ENCODE peak calls at places on chromosomes 2 and 18, in six cellular contexts. A, D, K, Q, V and J are unnamed samples.

GRCh38 chr2:171409436-171409971 is 24.3 kb downstream of the METTL8 start:
- DNase-seq in A (no peak), D (no peak), K (no peak), Q (no peak), V (peak), J (no peak)

GRCh38 chr2:127683766-127684165 is 8.4 kb upstream of the LIMS2 start:
- DNase-seq in A (no peak), D (no peak), K (no peak), Q (peak), V (no peak), J (no peak)

GRCh38 chr2:128026422-128027277 is 1.2 kb downstream of the SAP130 start:
- DNase-seq in A (no peak), D (peak), K (no peak), Q (peak), V (peak), J (no peak)

GRCh38 chr2:120013569-120014223 is 819 bp downstream of the EPB41L5 start:
- DNase-seq in A (peak), D (no peak), K (no peak), Q (no peak), V (no peak), J (no peak)

GRCh38 chr2:105439130-105439529 is 40.3 kb upstream of the FHL2 start:
- DNase-seq in A (no peak), D (no peak), K (no peak), Q (peak), V (no peak), J (no peak)

GRCh38 chr2:172350844-172351480 is 76.4 kb upstream of the ITGA6 start:
- DNase-seq in A (no peak), D (no peak), K (peak), Q (no peak), V (no peak), J (no peak)

GRCh38 chr2:23312996-23313606 is 71.9 kb upstream of the KLHL29 start:
- DNase-seq in A (peak), D (peak), K (peak), Q (no peak), V (no peak), J (peak)

GRCh38 chr2:41182961-41183360 is 731.1 kb upstream of the SLC8A1 start:
- DNase-seq in A (no peak), D (no peak), K (no peak), Q (no peak), V (no peak), J (no peak)

GRCh38 chr2:177246000-177246399 is 18.5 kb downstream of the NFE2L2 start:
- DNase-seq in A (no peak), D (no peak), K (no peak), Q (no peak), V (no peak), J (no peak)

GRCh38 chr2:234419726-234420125 is 77.2 kb downstream of the ARL4C start:
- DNase-seq in A (no peak), D (no peak), K (no peak), Q (no peak), V (no peak), J (no peak)

GRCh38 chr2:47241715-47242114 is 86.6 kb upstream of the STPG4 start:
- DNase-seq in A (no peak), D (no peak), K (no peak), Q (no peak), V (no peak), J (no peak)

GRCh38 chr2:138327967-138328366 is 173.6 kb upstream of the SPOPL start:
- DNase-seq in A (no peak), D (no peak), K (no peak), Q (no peak), V (no peak), J (no peak)

GRCh38 chr2:239589855-239590254 is 189.0 kb upstream of the HDAC4 start:
- DNase-seq in A (no peak), D (no peak), K (no peak), Q (no peak), V (no peak), J (no peak)

GRCh38 chr2:33212151-33212550 is 264.3 kb upstream of the RASGRP3 start:
- DNase-seq in A (no peak), D (no peak), K (no peak), Q (peak), V (peak), J (no peak)

GRCh38 chr2:161146209-161146775 is 13.9 kb upstream of the TANK start:
- DNase-seq in A (no peak), D (no peak), K (no peak), Q (no peak), V (no peak), J (no peak)

GRCh38 chr2:28442328-28442727 is 49.7 kb downstream of the FOSL2 start:
- DNase-seq in A (no peak), D (no peak), K (no peak), Q (no peak), V (no peak), J (no peak)

GRCh38 chr18:68102117-68102516 is 585.6 kb upstream of the DSEL start:
- DNase-seq in A (no peak), D (no peak), K (no peak), Q (no peak), V (no peak), J (no peak)

GRCh38 chr2:197273485-197273884 is 37.1 kb downstream of the ANKRD44 start:
- DNase-seq in A (no peak), D (no peak), K (no peak), Q (peak), V (no peak), J (no peak)

GRCh38 chr2:206212673-206213513 is 53.2 kb downstream of the EEF1B2 start:
- DNase-seq in A (no peak), D (no peak), K (no peak), Q (peak), V (peak), J (no peak)

GRCh38 chr2:23622466-23622865 is 237.5 kb downstream of the KLHL29 start:
- DNase-seq in A (no peak), D (no peak), K (no peak), Q (no peak), V (no peak), J (no peak)

GRCh38 chr2:134337617-134338016 is 83.7 kb downstream of the MGAT5 start:
- DNase-seq in A (no peak), D (no peak), K (no peak), Q (no peak), V (no peak), J (no peak)

GRCh38 chr2:17894551-17894950 is 16.1 kb downstream of the KCNS3 start:
- DNase-seq in A (no peak), D (no peak), K (no peak), Q (no peak), V (no peak), J (no peak)

GRCh38 chr2:133977385-133977784 is 276.5 kb upstream of the MGAT5 start:
- DNase-seq in A (no peak), D (no peak), K (peak), Q (no peak), V (no peak), J (no peak)

GRCh38 chr18:3395466-3395865 is 54.5 kb upstream of the TGIF1 start:
- DNase-seq in A (no peak), D (no peak), K (no peak), Q (no peak), V (no peak), J (no peak)

GRCh38 chr2:239251971-239252370 is 148.8 kb downstream of the HDAC4 start:
- DNase-seq in A (no peak), D (no peak), K (no peak), Q (no peak), V (no peak), J (no peak)

GRCh38 chr18:26961805-26962204 is 96.3 kb upstream of the AQP4 start:
- DNase-seq in A (no peak), D (no peak), K (no peak), Q (no peak), V (no peak), J (no peak)

GRCh38 chr18:26965206-26965605 is 99.7 kb upstream of the AQP4 start:
- DNase-seq in A (no peak), D (no peak), K (no peak), Q (no peak), V (no peak), J (no peak)

GRCh38 chr18:26960901-26961300 is 95.4 kb upstream of the AQP4 start:
- DNase-seq in A (no peak), D (no peak), K (no peak), Q (no peak), V (no peak), J (no peak)

GRCh38 chr18:26963292-26963691 is 97.8 kb upstream of the AQP4 start:
- DNase-seq in A (no peak), D (no peak), K (peak), Q (no peak), V (peak), J (no peak)
- TF ChIP-seq CTCF in A (no peak), D (no peak), K (peak), Q (peak), V (peak), J (no peak)

GRCh38 chr2:217258170-217258569 is 398.3 kb upstream of the TNP1 start:
- DNase-seq in A (no peak), D (no peak), K (no peak), Q (no peak), V (no peak), J (no peak)

GRCh38 chr2:217261452-217261851 is 401.6 kb upstream of the TNP1 start:
- DNase-seq in A (no peak), D (no peak), K (no peak), Q (peak), V (no peak), J (no peak)

GRCh38 chr2:217260441-217261080 is 400.7 kb upstream of the TNP1 start:
- DNase-seq in A (no peak), D (no peak), K (no peak), Q (peak), V (no peak), J (no peak)

GRCh38 chr2:217263796-217264195 is 403.9 kb upstream of the TNP1 start:
- DNase-seq in A (no peak), D (no peak), K (no peak), Q (no peak), V (no peak), J (no peak)

GRCh38 chr2:217262916-217263315 is 403.1 kb upstream of the TNP1 start:
- DNase-seq in A (no peak), D (no peak), K (no peak), Q (peak), V (no peak), J (no peak)
- TF ChIP-seq CTCF in A (no peak), D (no peak), K (no peak), Q (no peak), V (no peak), J (no peak)

GRCh38 chr2:217370391-217370790 is 510.5 kb upstream of the TNP1 start:
- DNase-seq in A (peak), D (no peak), K (peak), Q (peak), V (peak), J (no peak)
- TF ChIP-seq CTCF in A (no peak), D (no peak), K (no peak), Q (no peak), V (no peak), J (no peak)

DNA sequence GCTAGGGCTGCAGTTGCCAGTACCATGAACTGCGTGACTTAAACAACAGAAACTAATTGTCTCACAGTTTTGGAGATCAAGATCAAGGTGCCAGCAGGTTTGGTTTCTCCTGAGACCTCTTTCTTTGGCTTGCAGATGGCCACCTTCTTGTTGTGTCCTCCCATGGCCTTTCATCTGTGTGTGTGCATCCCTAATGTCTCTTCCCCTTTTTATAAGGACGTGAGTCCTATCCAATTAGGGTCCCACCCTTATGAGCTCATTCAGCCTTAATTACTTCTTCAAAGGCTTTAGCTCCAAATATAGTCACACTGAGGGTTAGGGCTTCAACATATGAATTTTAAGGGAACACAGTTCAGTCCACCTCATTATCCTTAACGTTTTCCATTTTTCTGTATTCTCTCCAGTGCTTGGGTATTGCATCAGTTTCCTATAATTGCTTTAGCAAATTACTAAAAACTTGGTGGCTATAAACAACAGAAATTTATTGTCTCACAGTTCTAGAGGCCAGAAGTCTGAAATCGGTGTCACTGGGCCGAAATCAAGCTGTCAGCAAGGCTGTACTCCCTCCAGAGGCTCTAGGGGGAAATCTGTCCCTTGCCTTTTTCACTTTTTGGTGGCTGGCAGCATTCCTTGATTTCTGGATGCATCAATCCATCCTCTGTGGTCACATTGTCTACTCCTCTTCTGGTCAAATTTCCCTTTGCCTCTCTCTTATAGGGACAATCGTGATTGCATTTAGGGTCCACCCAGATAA is 34.1 kb downstream of the CDC42EP3 start:
- DNase-seq in A (no peak), D (no peak), K (peak), Q (no peak), V (no peak), J (no peak)
- TF ChIP-seq CTCF in A (no peak), D (no peak), K (no peak), Q (peak), V (no peak), J (no peak)

DNA sequence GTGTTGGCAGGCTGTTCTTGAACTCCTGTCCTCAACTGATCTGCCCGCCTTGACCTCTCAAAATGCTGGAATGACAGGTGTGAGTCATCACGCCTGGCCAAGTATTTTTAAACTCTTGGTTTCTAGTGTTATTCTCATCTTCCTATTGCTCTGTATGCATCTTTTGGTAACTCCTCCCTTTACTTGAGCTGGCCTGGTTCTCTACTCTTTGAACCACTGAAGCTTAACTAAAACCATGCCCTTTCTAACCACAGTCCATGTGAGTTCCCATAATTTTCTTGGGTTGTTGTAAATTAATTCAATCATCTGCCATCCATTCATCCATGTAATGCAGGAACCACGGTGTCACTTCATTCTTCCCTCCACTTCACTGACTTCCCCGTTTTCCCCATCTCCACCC is 1131.3 kb downstream of the DPP10 start:
- DNase-seq in A (no peak), D (no peak), K (no peak), Q (no peak), V (no peak), J (no peak)
- TF ChIP-seq CTCF in A (no peak), D (no peak), K (no peak), Q (no peak), V (no peak), J (no peak)

GRCh38 chr18:57051586-57052044 is 95.3 kb upstream of the BOD1L2 start:
- DNase-seq in A (no peak), D (no peak), K (no peak), Q (no peak), V (no peak), J (peak)

GRCh38 chr18:57051019-57051418 is 95.9 kb upstream of the BOD1L2 start:
- DNase-seq in A (no peak), D (no peak), K (no peak), Q (no peak), V (no peak), J (no peak)

GRCh38 chr18:57050314-57050949 is 96.5 kb upstream of the BOD1L2 start:
- DNase-seq in A (no peak), D (no peak), K (no peak), Q (no peak), V (no peak), J (no peak)

GRCh38 chr18:57052759-57053158 is 94.1 kb upstream of the BOD1L2 start:
- DNase-seq in A (no peak), D (no peak), K (no peak), Q (no peak), V (no peak), J (no peak)

DNA sequence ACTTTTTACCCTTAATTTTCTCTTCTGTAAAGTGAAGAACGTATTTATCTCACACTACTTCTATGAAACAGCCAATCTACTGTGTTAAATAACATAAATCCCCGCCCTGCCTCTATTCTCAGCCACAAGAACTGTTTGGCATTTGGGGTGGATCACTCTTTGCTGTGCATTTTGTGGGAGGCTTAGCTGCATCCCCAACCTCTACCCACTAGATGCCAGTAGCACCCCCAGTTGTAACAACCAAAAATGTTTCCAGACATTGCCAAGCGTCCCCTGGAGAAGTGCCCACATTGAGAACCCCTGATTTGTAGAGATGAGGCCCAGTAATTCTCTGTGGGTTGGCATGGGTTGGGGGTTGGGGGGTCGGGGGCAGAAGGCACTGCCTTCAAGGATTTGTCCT is 94.7 kb upstream of the BOD1L2 start:
- DNase-seq in A (no peak), D (no peak), K (peak), Q (no peak), V (no peak), J (no peak)
- TF ChIP-seq CTCF in A (no peak), D (no peak), K (peak), Q (no peak), V (no peak), J (no peak)

GRCh38 chr2:202494300-202494699 is 118.2 kb downstream of the BMPR2 start:
- DNase-seq in A (no peak), D (no peak), K (no peak), Q (peak), V (peak), J (no peak)

GRCh38 chr2:202494856-202495604 is 118.9 kb downstream of the BMPR2 start:
- DNase-seq in A (no peak), D (no peak), K (no peak), Q (no peak), V (no peak), J (no peak)

GRCh38 chr2:202490479-202490878 is 114.4 kb downstream of the BMPR2 start:
- DNase-seq in A (no peak), D (no peak), K (no peak), Q (no peak), V (no peak), J (no peak)

GRCh38 chr2:202488671-202489070 is 112.5 kb downstream of the BMPR2 start:
- DNase-seq in A (no peak), D (no peak), K (no peak), Q (no peak), V (no peak), J (no peak)

GRCh38 chr2:202491514-202491913 is 115.4 kb downstream of the BMPR2 start:
- DNase-seq in A (no peak), D (no peak), K (no peak), Q (no peak), V (no peak), J (no peak)
- TF ChIP-seq CTCF in A (no peak), D (no peak), K (no peak), Q (no peak), V (no peak), J (no peak)

DNA sequence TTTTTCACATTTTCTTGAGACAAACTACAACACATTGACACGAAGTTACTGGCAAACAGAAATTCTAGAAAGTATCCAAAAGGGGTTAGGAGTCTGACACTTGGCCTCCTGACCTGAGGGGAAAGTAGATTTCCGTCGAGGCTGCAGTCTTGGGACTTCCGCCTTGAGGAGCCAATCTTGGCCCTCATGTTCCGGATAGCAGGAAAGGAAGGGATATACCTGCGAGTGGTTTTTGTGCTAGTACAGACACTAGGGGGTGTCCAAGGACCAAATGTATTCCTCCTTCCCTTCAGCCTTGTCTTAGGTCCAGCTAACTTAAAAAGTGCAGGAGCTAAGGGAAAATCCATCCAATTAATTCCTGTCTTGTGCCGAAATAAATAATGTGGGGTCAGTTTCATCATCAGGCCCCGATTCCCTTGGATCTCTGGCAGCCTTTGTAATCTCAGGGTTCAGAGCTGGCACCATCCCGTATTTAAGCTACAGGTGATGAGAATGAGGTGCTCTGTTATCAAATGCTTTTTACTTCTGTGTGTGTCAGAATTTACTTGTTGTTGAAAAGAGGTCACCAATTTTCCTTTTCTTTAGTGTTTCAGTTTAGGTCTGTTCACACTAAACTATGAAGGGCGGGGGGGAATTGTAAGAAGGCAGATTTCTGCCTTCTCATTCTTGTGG is 330.2 kb upstream of the FANCL start:
- DNase-seq in A (peak), D (peak), K (peak), Q (peak), V (peak), J (peak)
- TF ChIP-seq CTCF in A (peak), D (peak), K (peak), Q (peak), V (peak), J (peak)

DNA sequence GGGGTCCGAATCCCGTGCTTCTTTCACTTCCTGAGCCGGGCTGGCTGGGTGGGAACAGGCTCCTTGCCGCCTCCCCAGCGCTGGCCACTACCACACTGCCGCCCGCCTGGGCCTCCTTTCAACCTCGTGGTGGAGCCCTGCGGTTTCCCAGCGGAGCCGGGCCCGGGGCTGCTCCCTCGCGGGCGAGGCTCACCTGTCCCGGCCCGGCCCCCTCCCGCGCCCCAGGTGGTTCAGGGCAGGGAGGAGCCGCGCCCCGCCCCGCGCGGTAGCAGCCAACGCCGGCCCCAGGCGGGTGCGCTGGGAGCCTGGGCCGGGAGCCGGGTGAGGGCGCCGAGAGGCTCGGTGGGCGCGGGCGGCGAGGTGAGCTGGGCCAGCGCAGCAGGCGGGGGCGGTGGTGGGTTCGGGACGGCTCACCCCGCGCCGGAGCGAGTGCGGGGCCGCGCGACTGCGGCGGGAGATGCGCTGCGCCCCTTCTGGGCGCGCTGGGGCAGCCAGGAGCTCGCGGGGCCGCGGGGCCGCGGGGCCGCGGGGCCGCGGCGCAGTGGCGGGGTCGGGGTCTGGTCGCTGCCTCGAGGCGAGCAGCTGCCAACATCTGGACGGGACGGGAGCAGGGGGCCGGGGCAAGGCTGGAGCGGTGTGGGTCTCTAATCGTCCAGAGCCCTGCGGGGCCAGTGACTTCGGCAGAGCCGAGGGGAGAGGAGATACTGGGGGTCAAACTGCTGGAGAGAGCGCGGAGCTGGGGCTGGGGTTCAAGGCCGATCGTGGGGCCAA is at the start of gene LYPD6B:
- DNase-seq in A (no peak), D (peak), K (peak), Q (no peak), V (no peak), J (peak)
- TF ChIP-seq CTCF in A (no peak), D (no peak), K (no peak), Q (no peak), V (no peak), J (peak)